ENCODE peak calls at places on chromosome 10, in ten cellular contexts. Q is H1, W is stomach, C is GM12878, N is transverse colon, F is HepG2, T is K562, L is SK-N-SH, O is upper lobe of left lung, P is suprapubic skin. E is an unnamed sample.

GRCh38 chr10:48439581-48440041 is 133.1 kb downstream of the MAPK8 start:
- DNase-seq in Q (no peak), W (no peak), C (no peak), N (peak), F (peak), T (no peak), L (no peak), O (peak), P (no peak), E (no peak)

GRCh38 chr10:99234067-99234738 is 1.4 kb downstream of the HPSE2 start:
- DNase-seq in Q (no peak), W (peak), C (peak), N (peak), F (no peak), T (no peak), L (peak), O (peak), P (peak), E (peak)

GRCh38 chr10:99976886-99977391 is 32.8 kb downstream of the DNMBP start:
- DNase-seq in Q (no peak), W (no peak), C (no peak), N (no peak), F (no peak), T (no peak), L (no peak), O (no peak), P (no peak), E (no peak)

GRCh38 chr10:69866688-69867461 is 65.2 kb downstream of the COL13A1 start:
- DNase-seq in Q (no peak), W (peak), C (no peak), N (peak), F (no peak), T (no peak), L (peak), O (peak), P (no peak), E (peak)

GRCh38 chr10:31320598-31321211 is 1.7 kb downstream of the ZEB1 start:
- DNase-seq in Q (no peak), W (no peak), C (no peak), N (peak), F (peak), T (peak), L (peak), O (peak), P (peak), E (peak)

GRCh38 chr10:4059471-4060138 is 274.6 kb upstream of the KLF6 start:
- DNase-seq in Q (no peak), W (no peak), C (no peak), N (no peak), F (no peak), T (no peak), L (no peak), O (no peak), P (no peak), E (no peak)

GRCh38 chr10:12965571-12965970 is 35.9 kb downstream of the CCDC3 start:
- DNase-seq in Q (no peak), W (no peak), C (no peak), N (no peak), F (no peak), T (no peak), L (no peak), O (no peak), P (no peak), E (no peak)

GRCh38 chr10:86411852-86412550 is 45.4 kb upstream of the GRID1 start:
- DNase-seq in Q (no peak), W (no peak), C (no peak), N (no peak), F (no peak), T (no peak), L (no peak), O (no peak), P (no peak), E (no peak)

GRCh38 chr10:103072891-103073290 is 120.2 kb downstream of the NT5C2 start:
- DNase-seq in Q (no peak), W (no peak), C (no peak), N (no peak), F (no peak), T (no peak), L (no peak), O (no peak), P (no peak), E (no peak)

GRCh38 chr10:109892885-109893284 is 30.4 kb downstream of the XPNPEP1 start:
- DNase-seq in Q (no peak), W (no peak), C (no peak), N (no peak), F (no peak), T (no peak), L (no peak), O (no peak), P (peak), E (peak)

GRCh38 chr10:90813592-90814365 is 44.1 kb downstream of the HTR7 start:
- DNase-seq in Q (no peak), W (no peak), C (no peak), N (no peak), F (no peak), T (no peak), L (no peak), O (no peak), P (no peak), E (no peak)

GRCh38 chr10:132886211-132887099 is 55.9 kb downstream of the CFAP46 start:
- DNase-seq in Q (no peak), W (peak), C (no peak), N (peak), F (peak), T (no peak), L (no peak), O (peak), P (peak), E (peak)

GRCh38 chr10:132787253-132788179 is 1.6 kb upstream of the NKX6-2 start:
- DNase-seq in Q (no peak), W (no peak), C (no peak), N (peak), F (no peak), T (no peak), L (peak), O (no peak), P (no peak), E (no peak)

GRCh38 chr10:127989481-127989964 is 82.6 kb downstream of the PTPRE start:
- DNase-seq in Q (no peak), W (no peak), C (no peak), N (no peak), F (no peak), T (no peak), L (peak), O (no peak), P (no peak), E (peak)

GRCh38 chr10:31322647-31323046 is 3.6 kb downstream of the ZEB1 start:
- DNase-seq in Q (no peak), W (no peak), C (no peak), N (no peak), F (no peak), T (no peak), L (peak), O (no peak), P (no peak), E (no peak)

GRCh38 chr10:107553470-107553869 is 389.0 kb upstream of the SORCS1 start:
- DNase-seq in Q (no peak), W (no peak), C (peak), N (no peak), F (no peak), T (no peak), L (no peak), O (no peak), P (no peak), E (no peak)

GRCh38 chr10:29648983-29649268 is 14.2 kb upstream of the SVIL start:
- DNase-seq in Q (no peak), W (no peak), C (no peak), N (peak), F (peak), T (no peak), L (no peak), O (no peak), P (no peak), E (no peak)

GRCh38 chr10:20935926-20936325 is 38.8 kb upstream of the NEBL start:
- DNase-seq in Q (no peak), W (no peak), C (no peak), N (no peak), F (no peak), T (no peak), L (no peak), O (no peak), P (no peak), E (no peak)
- TF ChIP-seq POLR2AphosphoS5 in Q (no peak), W (no peak), C (no peak), N (no peak), F (no peak), T (no peak), L (no peak), O (no peak), P (no peak), E (no peak)

DNA sequence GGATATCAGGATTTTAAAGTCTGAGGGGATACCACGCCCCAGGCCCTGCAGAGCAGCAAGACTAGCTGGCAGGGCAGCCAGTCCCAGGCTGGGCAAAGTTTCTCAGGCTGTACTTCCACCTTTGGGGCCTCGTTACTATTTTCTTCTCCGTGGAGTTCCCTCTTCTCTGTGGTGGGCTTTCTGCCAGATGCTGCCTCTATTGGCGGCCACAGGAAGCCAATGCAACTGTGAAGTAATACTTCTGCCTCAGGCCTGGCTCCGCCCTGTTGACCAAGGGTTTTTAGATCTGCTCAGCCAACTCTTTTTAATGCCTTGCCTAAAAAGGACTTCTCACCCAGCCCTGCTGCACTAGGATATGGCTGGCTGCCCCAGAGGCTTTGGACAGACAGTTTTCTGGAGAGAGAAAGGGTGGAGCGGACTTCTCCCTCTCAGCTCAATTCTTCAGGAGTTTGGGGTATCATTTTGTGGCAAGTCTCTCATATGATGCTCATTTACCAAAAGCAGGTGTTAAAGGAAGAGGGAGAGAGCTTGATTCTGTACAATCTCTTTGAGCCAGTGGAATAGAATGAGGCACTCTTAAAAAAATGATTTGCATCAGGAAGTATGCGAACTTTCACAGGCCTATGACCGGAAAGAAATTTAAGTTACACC is 67.4 kb downstream of the HHEX start:
- DNase-seq in Q (peak), W (peak), C (peak), N (peak), F (peak), T (peak), L (no peak), O (peak), P (peak), E (peak)
- TF ChIP-seq EP300 in Q (no peak), W (no peak), C (no peak), N (no peak), F (no peak), T (peak), L (no peak), O (no peak), P (no peak), E (no peak)

GRCh38 chr10:7611909-7612308 is 54.9 kb downstream of the ITIH5 start:
- DNase-seq in Q (no peak), W (no peak), C (no peak), N (no peak), F (no peak), T (no peak), L (no peak), O (no peak), P (no peak), E (no peak)

GRCh38 chr10:7608001-7608400 is 58.8 kb downstream of the ITIH5 start:
- DNase-seq in Q (no peak), W (no peak), C (no peak), N (no peak), F (no peak), T (no peak), L (no peak), O (no peak), P (no peak), E (no peak)

GRCh38 chr10:7606977-7607404 is 59.8 kb downstream of the ITIH5 start:
- DNase-seq in Q (no peak), W (no peak), C (no peak), N (no peak), F (no peak), T (no peak), L (no peak), O (peak), P (no peak), E (no peak)

GRCh38 chr10:7610017-7610416 is 56.7 kb downstream of the ITIH5 start:
- DNase-seq in Q (no peak), W (no peak), C (no peak), N (no peak), F (no peak), T (no peak), L (no peak), O (no peak), P (no peak), E (no peak)

DNA sequence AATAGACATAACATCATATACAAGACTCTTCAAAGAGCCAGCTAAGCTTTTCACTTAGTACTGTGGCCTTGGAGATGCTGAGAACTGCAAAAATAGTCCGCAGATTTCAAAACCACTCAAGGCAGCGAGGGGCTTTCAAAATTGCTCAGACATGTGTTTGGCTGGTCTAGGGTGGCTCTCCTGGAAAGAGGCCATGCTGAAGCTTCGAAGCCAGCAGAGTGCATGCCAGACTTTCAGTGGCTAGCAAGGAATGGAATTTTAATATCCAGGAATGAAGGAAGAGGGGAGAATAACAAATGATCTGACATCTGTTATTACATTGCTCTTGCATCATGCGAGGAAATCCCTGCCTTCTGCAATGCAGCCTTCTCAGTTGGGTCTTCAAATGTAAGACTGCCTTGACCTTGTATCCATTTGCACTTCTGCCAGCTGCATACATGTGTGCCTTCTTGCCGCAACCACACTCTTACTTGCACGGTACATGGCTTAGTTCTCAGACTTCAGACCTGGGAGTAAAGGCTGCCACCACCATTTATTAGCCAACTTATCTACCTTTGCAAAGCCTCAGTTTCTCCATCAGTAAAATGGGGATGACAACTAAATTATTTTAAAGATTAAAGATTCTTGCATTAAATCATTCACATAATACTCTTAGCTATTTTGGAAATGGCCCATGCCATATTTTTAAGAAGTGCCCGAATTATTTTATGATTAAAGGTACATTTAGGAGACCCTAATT is 55.9 kb downstream of the ITIH5 start:
- DNase-seq in Q (no peak), W (no peak), C (no peak), N (peak), F (no peak), T (no peak), L (no peak), O (no peak), P (no peak), E (peak)
- TF ChIP-seq POLR2AphosphoS5 in Q (no peak), W (peak), C (no peak), N (peak), F (no peak), T (no peak), L (no peak), O (no peak), P (no peak), E (peak)

GRCh38 chr10:42876476-42876875 is 93.9 kb downstream of the BMS1 start:
- DNase-seq in Q (no peak), W (no peak), C (no peak), N (no peak), F (no peak), T (no peak), L (no peak), O (peak), P (no peak), E (no peak)
- TF ChIP-seq EP300 in Q (no peak), W (no peak), C (no peak), N (no peak), F (no peak), T (no peak), L (no peak), O (no peak), P (no peak), E (no peak)

DNA sequence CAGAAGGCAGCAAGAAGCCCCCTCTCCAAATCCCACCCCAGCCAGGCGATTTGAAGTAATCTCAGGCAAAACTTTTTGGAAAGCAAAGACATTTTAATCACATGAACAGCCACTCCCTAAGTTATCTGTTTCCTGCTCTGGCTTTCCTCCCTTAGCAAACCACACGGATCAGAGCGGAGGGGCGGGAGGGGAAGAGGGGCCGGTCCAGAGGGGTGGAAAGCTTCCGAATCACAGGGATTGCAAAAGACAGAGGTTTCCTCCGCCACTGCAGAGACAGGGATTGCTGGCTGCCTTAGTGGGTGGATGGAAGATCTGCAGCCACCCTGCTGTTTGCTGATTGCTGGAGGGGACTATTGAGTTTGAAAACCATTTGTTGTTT is 41.2 kb downstream of the ZCCHC24 start:
- DNase-seq in Q (no peak), W (peak), C (no peak), N (peak), F (peak), T (no peak), L (no peak), O (no peak), P (peak), E (peak)
- TF ChIP-seq POLR2AphosphoS5 in Q (no peak), W (no peak), C (no peak), N (no peak), F (no peak), T (no peak), L (no peak), O (peak), P (no peak), E (peak)

GRCh38 chr10:97755718-97756117 is 16.1 kb downstream of the SFRP5 start:
- DNase-seq in Q (no peak), W (no peak), C (no peak), N (no peak), F (no peak), T (no peak), L (no peak), O (no peak), P (no peak), E (no peak)

GRCh38 chr10:97754726-97755125 is 17.1 kb downstream of the SFRP5 start:
- DNase-seq in Q (no peak), W (no peak), C (no peak), N (no peak), F (no peak), T (no peak), L (no peak), O (no peak), P (no peak), E (no peak)

GRCh38 chr10:97757471-97757870 is 14.3 kb downstream of the SFRP5 start:
- DNase-seq in Q (no peak), W (no peak), C (no peak), N (no peak), F (no peak), T (no peak), L (no peak), O (no peak), P (no peak), E (no peak)

GRCh38 chr10:97748116-97748515 is 11.2 kb downstream of the ZFYVE27 start:
- DNase-seq in Q (no peak), W (no peak), C (no peak), N (no peak), F (no peak), T (no peak), L (peak), O (no peak), P (no peak), E (peak)

GRCh38 chr10:97752956-97753355 is 16.0 kb downstream of the ZFYVE27 start:
- DNase-seq in Q (no peak), W (no peak), C (no peak), N (no peak), F (no peak), T (no peak), L (no peak), O (no peak), P (no peak), E (peak)
- TF ChIP-seq EP300 in Q (no peak), W (no peak), C (no peak), N (no peak), F (no peak), T (no peak), L (no peak), O (no peak), P (no peak), E (no peak)

E was measured in sigmoid colon.